ENCODE peak calls at places on chromosomes 16 and 17, in four cellular contexts. One of them, this sample, is unnamed.
A peak's percentile ranks its signal among the peaks of the same experiment; 100 is the strongest.

GRCh38 chr17:44972953-44973352 is 4.8 kb upstream of the C1QL1 start:
- DNase-seq in GM13977: no peak
- DNase-seq in choroid plexus epithelial cell: no peak
- DNase-seq in Peyer's patch: no peak
- DNase-seq in this sample: no peak

GRCh38 chr17:75412455-75413317 is 7.2 kb upstream of the GRB2 start:
- DNase-seq in GM13977: peak; percentile 76
- DNase-seq in Peyer's patch: peak; percentile 60
- DNase-seq in choroid plexus epithelial cell: peak; percentile 78
- DNase-seq in this sample: peak; percentile 72

GRCh38 chr16:2529061-2529931 is 1.9 kb downstream of the CEMP1 start:
- DNase-seq in GM13977: no peak
- DNase-seq in choroid plexus epithelial cell: no peak
- DNase-seq in Peyer's patch: peak; percentile 48
- DNase-seq in this sample: peak; percentile 19

GRCh38 chr16:24286713-24287405 is 30.7 kb downstream of the CACNG3 start:
- DNase-seq in GM13977: no peak
- DNase-seq in choroid plexus epithelial cell: no peak
- DNase-seq in Peyer's patch: no peak
- DNase-seq in this sample: no peak

GRCh38 chr17:45410144-45411091 is 22.3 kb downstream of the ARHGAP27 start:
- DNase-seq in Peyer's patch: peak; percentile 55
- DNase-seq in choroid plexus epithelial cell: no peak
- DNase-seq in GM13977: peak; percentile 87
- DNase-seq in this sample: peak; percentile 47

GRCh38 chr16:68961778-68962402 is 118.6 kb downstream of the TANGO6 start:
- DNase-seq in GM13977: no peak
- DNase-seq in Peyer's patch: no peak
- DNase-seq in choroid plexus epithelial cell: no peak
- DNase-seq in this sample: no peak

GRCh38 chr17:43999024-43999423 is 5.4 kb upstream of the NAGS start:
- DNase-seq in Peyer's patch: no peak
- DNase-seq in choroid plexus epithelial cell: no peak
- DNase-seq in GM13977: no peak
- DNase-seq in this sample: no peak

GRCh38 chr17:27762527-27763305 is 37.6 kb downstream of the NOS2 start:
- DNase-seq in GM13977: no peak
- DNase-seq in Peyer's patch: no peak
- DNase-seq in choroid plexus epithelial cell: peak; percentile 52
- DNase-seq in this sample: no peak

GRCh38 chr16:2474877-2475412 is at the start of gene TBC1D24:
- DNase-seq in Peyer's patch: peak; percentile 89
- DNase-seq in choroid plexus epithelial cell: peak; percentile 80
- DNase-seq in GM13977: peak; percentile 100
- DNase-seq in this sample: peak; percentile 85

GRCh38 chr17:46764709-46765401 is 53.6 kb downstream of the WNT3 start:
- DNase-seq in Peyer's patch: no peak
- DNase-seq in GM13977: no peak
- DNase-seq in choroid plexus epithelial cell: peak; percentile 69
- DNase-seq in this sample: no peak

GRCh38 chr17:17019891-17020456 is 22.3 kb upstream of the MPRIP start:
- DNase-seq in Peyer's patch: no peak
- DNase-seq in choroid plexus epithelial cell: no peak
- DNase-seq in GM13977: no peak
- DNase-seq in this sample: no peak

GRCh38 chr16:70324998-70325765 is 21.5 kb upstream of the DDX19A start:
- DNase-seq in Peyer's patch: no peak
- DNase-seq in GM13977: no peak
- DNase-seq in choroid plexus epithelial cell: no peak
- DNase-seq in this sample: no peak

GRCh38 chr17:78745407-78746088 is 36.5 kb downstream of the CYTH1 start:
- DNase-seq in GM13977: no peak
- DNase-seq in Peyer's patch: no peak
- DNase-seq in choroid plexus epithelial cell: peak; percentile 72
- DNase-seq in this sample: no peak

GRCh38 chr17:38415250-38416194 is 12.7 kb upstream of the ARHGAP23 start:
- DNase-seq in GM13977: no peak
- DNase-seq in Peyer's patch: no peak
- DNase-seq in choroid plexus epithelial cell: peak; percentile 72
- DNase-seq in this sample: no peak

GRCh38 chr17:27408891-27409290 is 47.4 kb upstream of the KSR1 start:
- DNase-seq in Peyer's patch: no peak
- DNase-seq in choroid plexus epithelial cell: peak; percentile 42
- DNase-seq in GM13977: no peak
- DNase-seq in this sample: no peak

GRCh38 chr16:29813644-29814562 is 1.9 kb downstream of the PRRT2 start:
- DNase-seq in GM13977: no peak
- DNase-seq in choroid plexus epithelial cell: no peak
- DNase-seq in Peyer's patch: no peak
- DNase-seq in this sample: no peak

GRCh38 chr17:40014375-40014980 is 762 bp upstream of the CSF3 start:
- DNase-seq in choroid plexus epithelial cell: peak; percentile 13
- DNase-seq in GM13977: no peak
- DNase-seq in Peyer's patch: no peak
- DNase-seq in this sample: no peak

GRCh38 chr17:9062399-9062902 is 41.1 kb downstream of the NTN1 start:
- DNase-seq in choroid plexus epithelial cell: no peak
- DNase-seq in GM13977: no peak
- DNase-seq in Peyer's patch: no peak
- DNase-seq in this sample: no peak

GRCh38 chr17:81329279-81329926 is 34.3 kb upstream of the SLC38A10 start:
- DNase-seq in choroid plexus epithelial cell: peak; percentile 83
- DNase-seq in Peyer's patch: peak; percentile 94
- DNase-seq in GM13977: no peak
- DNase-seq in this sample: peak; percentile 30

GRCh38 chr17:58452738-58453137 is 35.4 kb upstream of the RNF43 start:
- DNase-seq in Peyer's patch: no peak
- DNase-seq in GM13977: no peak
- DNase-seq in choroid plexus epithelial cell: peak; percentile 18
- DNase-seq in this sample: no peak

GRCh38 chr16:4293822-4294457 is 21.1 kb upstream of the TFAP4 start:
- DNase-seq in GM13977: no peak
- DNase-seq in Peyer's patch: no peak
- DNase-seq in choroid plexus epithelial cell: peak; percentile 87
- DNase-seq in this sample: no peak

GRCh38 chr16:50300942-50301625 is 34.7 kb downstream of the ADCY7 start:
- DNase-seq in GM13977: no peak
- DNase-seq in Peyer's patch: no peak
- DNase-seq in choroid plexus epithelial cell: no peak
- DNase-seq in this sample: no peak

GRCh38 chr16:16124974-16125373 is 98.3 kb downstream of the ABCC6 start:
- DNase-seq in choroid plexus epithelial cell: no peak
- DNase-seq in Peyer's patch: no peak
- DNase-seq in GM13977: no peak
- DNase-seq in this sample: no peak

GRCh38 chr17:76598004-76598439 is 12.4 kb upstream of the ST6GALNAC2 start:
- DNase-seq in choroid plexus epithelial cell: no peak
- DNase-seq in GM13977: no peak
- DNase-seq in Peyer's patch: no peak
- DNase-seq in this sample: no peak

GRCh38 chr17:64765191-64765889 is 103.2 kb upstream of the SMURF2 start:
- DNase-seq in GM13977: no peak
- DNase-seq in choroid plexus epithelial cell: no peak
- DNase-seq in Peyer's patch: no peak
- DNase-seq in this sample: no peak

GRCh38 chr17:76700627-76701470 is 9.9 kb downstream of the MXRA7 start:
- DNase-seq in choroid plexus epithelial cell: peak; percentile 81
- DNase-seq in GM13977: no peak
- DNase-seq in Peyer's patch: no peak
- DNase-seq in this sample: no peak

GRCh38 chr16:89331371-89332109 is 114.0 kb downstream of the ZNF778 start:
- DNase-seq in choroid plexus epithelial cell: no peak
- DNase-seq in GM13977: no peak
- DNase-seq in Peyer's patch: peak; percentile 31
- DNase-seq in this sample: no peak

GRCh38 chr16:57020651-57021050 is 31.3 kb downstream of the NLRC5 start:
- DNase-seq in GM13977: no peak
- DNase-seq in choroid plexus epithelial cell: no peak
- DNase-seq in Peyer's patch: no peak
- DNase-seq in this sample: no peak

GRCh38 chr16:55081622-55082593 is 151.2 kb downstream of the IRX5 start:
- DNase-seq in choroid plexus epithelial cell: no peak
- DNase-seq in Peyer's patch: no peak
- DNase-seq in GM13977: no peak
- DNase-seq in this sample: no peak

GRCh38 chr17:11880714-11881113 is 116.6 kb downstream of the ZNF18 start:
- DNase-seq in GM13977: no peak
- DNase-seq in Peyer's patch: no peak
- DNase-seq in choroid plexus epithelial cell: peak; percentile 3
- DNase-seq in this sample: no peak

GRCh38 chr17:81057079-81057730 is 22.3 kb downstream of the BAIAP2 start:
- DNase-seq in Peyer's patch: peak; percentile 79
- DNase-seq in GM13977: no peak
- DNase-seq in choroid plexus epithelial cell: peak; percentile 80
- DNase-seq in this sample: no peak

GRCh38 chr16:69031877-69032301 is 73.6 kb upstream of the HAS3 start:
- DNase-seq in GM13977: no peak
- DNase-seq in Peyer's patch: peak; percentile 84
- DNase-seq in choroid plexus epithelial cell: no peak
- DNase-seq in this sample: no peak

GRCh38 chr17:5399767-5400166 is 19.7 kb downstream of the NUP88 start:
- DNase-seq in choroid plexus epithelial cell: peak; percentile 31
- DNase-seq in Peyer's patch: no peak
- DNase-seq in GM13977: no peak
- DNase-seq in this sample: no peak

DNA sequence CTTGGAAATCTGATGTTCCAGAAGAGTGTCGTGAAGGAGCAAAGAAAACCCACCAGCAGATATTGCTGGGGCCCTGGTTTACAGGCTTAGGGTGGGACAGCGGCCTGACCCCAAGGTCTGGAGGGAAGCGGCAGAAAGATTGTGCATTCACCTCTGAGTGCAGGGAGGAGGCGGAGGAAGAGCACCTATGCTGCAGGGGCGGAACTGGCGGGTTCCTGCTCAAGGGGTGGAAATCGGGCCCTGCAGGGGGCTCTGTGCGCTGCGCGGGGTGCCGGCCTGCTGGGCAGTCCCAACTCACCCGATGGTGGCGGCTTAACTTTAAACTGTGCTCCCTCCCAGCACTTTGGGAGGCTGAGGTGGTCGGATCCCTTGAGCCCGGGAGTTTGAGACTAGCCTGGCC is 47.5 kb downstream of the COX4I1 start:
- DNase-seq in choroid plexus epithelial cell: no peak
- DNase-seq in GM13977: no peak
- DNase-seq in Peyer's patch: no peak
- DNase-seq in this sample: no peak
- TF ChIP-seq CTCF in choroid plexus epithelial cell: no peak
- TF ChIP-seq CTCF in GM13977: no peak
- TF ChIP-seq CTCF in Peyer's patch: no peak
- TF ChIP-seq CTCF in this sample: no peak

GRCh38 chr17:48767263-48767774 is 38.8 kb upstream of the HOXB13 start:
- DNase-seq in GM13977: no peak
- DNase-seq in Peyer's patch: no peak
- DNase-seq in choroid plexus epithelial cell: no peak
- DNase-seq in this sample: no peak
- TF ChIP-seq CTCF in GM13977: no peak
- TF ChIP-seq CTCF in Peyer's patch: no peak
- TF ChIP-seq CTCF in choroid plexus epithelial cell: no peak
- TF ChIP-seq CTCF in this sample: no peak

GRCh38 chr16:67807148-67807682 is 526 bp downstream of the TSNAXIP1 start:
- DNase-seq in Peyer's patch: no peak
- DNase-seq in choroid plexus epithelial cell: no peak
- DNase-seq in GM13977: no peak
- DNase-seq in this sample: no peak
- TF ChIP-seq CTCF in Peyer's patch: no peak
- TF ChIP-seq CTCF in choroid plexus epithelial cell: peak; percentile 18
- TF ChIP-seq CTCF in GM13977: peak; percentile 25
- TF ChIP-seq CTCF in this sample: no peak

GRCh38 chr17:74214642-74215331 is 1.4 kb downstream of the TTYH2 start:
- DNase-seq in choroid plexus epithelial cell: no peak
- DNase-seq in Peyer's patch: no peak
- DNase-seq in GM13977: no peak
- DNase-seq in this sample: no peak

GRCh38 chr17:74213897-74214386 is 571 bp downstream of the TTYH2 start:
- DNase-seq in choroid plexus epithelial cell: no peak
- DNase-seq in GM13977: no peak
- DNase-seq in Peyer's patch: no peak
- DNase-seq in this sample: no peak

GRCh38 chr17:74212262-74212912 is 984 bp upstream of the TTYH2 start:
- DNase-seq in GM13977: no peak
- DNase-seq in choroid plexus epithelial cell: no peak
- DNase-seq in Peyer's patch: no peak
- DNase-seq in this sample: no peak

GRCh38 chr17:74211929-74212261 is 1.5 kb upstream of the TTYH2 start:
- DNase-seq in Peyer's patch: no peak
- DNase-seq in GM13977: no peak
- DNase-seq in choroid plexus epithelial cell: peak; percentile 38
- DNase-seq in this sample: no peak

GRCh38 chr17:74212913-74213791 is at the start of gene TTYH2:
- DNase-seq in Peyer's patch: peak; percentile 89
- DNase-seq in GM13977: peak; percentile 86
- DNase-seq in choroid plexus epithelial cell: peak; percentile 90
- DNase-seq in this sample: peak; percentile 57
- TF ChIP-seq CTCF in Peyer's patch: no peak
- TF ChIP-seq CTCF in GM13977: peak; percentile 32
- TF ChIP-seq CTCF in choroid plexus epithelial cell: peak; percentile 45
- TF ChIP-seq CTCF in this sample: no peak

GRCh38 chr17:29568331-29569244 is at the start of gene TP53I13:
- DNase-seq in GM13977: peak; percentile 96
- DNase-seq in Peyer's patch: peak; percentile 94
- DNase-seq in choroid plexus epithelial cell: peak; percentile 74
- DNase-seq in this sample: peak; percentile 74

GRCh38 chr17:29566473-29567361 is at the start of gene ABHD15:
- DNase-seq in Peyer's patch: peak; percentile 91
- DNase-seq in GM13977: peak; percentile 81
- DNase-seq in choroid plexus epithelial cell: peak; percentile 58
- DNase-seq in this sample: peak; percentile 67

GRCh38 chr17:29563816-29564215 is 3.0 kb downstream of the ABHD15 start:
- DNase-seq in GM13977: no peak
- DNase-seq in choroid plexus epithelial cell: no peak
- DNase-seq in Peyer's patch: no peak
- DNase-seq in this sample: no peak

GRCh38 chr17:29567362-29568330 is 809 bp upstream of the ABHD15 start:
- DNase-seq in choroid plexus epithelial cell: peak; percentile 26
- DNase-seq in Peyer's patch: peak; percentile 81
- DNase-seq in GM13977: peak; percentile 92
- DNase-seq in this sample: peak; percentile 71

GRCh38 chr17:29565643-29566472 is 979 bp downstream of the ABHD15 start:
- DNase-seq in GM13977: peak; percentile 73
- DNase-seq in choroid plexus epithelial cell: no peak
- DNase-seq in Peyer's patch: peak; percentile 74
- DNase-seq in this sample: peak; percentile 52
- TF ChIP-seq CTCF in GM13977: peak; percentile 25
- TF ChIP-seq CTCF in choroid plexus epithelial cell: no peak
- TF ChIP-seq CTCF in Peyer's patch: no peak
- TF ChIP-seq CTCF in this sample: no peak